ENCODE peak calls at places on chromosome 19, in eight cellular contexts. One of them, this sample, is unnamed.

GRCh38 chr19:19751846-19752245 is 18.9 kb upstream of the ZNF14 start:
- DNase-seq in iPS-NIHi11: peak
- DNase-seq in GDM1: no peak
- DNase-seq in T-helper 2 cell: no peak
- DNase-seq in NCI-H510A treated with DMSO at 0.1 percent for 48 hours: no peak
- DNase-seq in AG10803: no peak
- DNase-seq in endodermal cell: no peak
- DNase-seq in germinal center: no peak
- DNase-seq in this sample: no peak

GRCh38 chr19:410243-410781 is 1.4 kb upstream of the C2CD4C start:
- DNase-seq in iPS-NIHi11: no peak
- DNase-seq in germinal center: no peak
- DNase-seq in GDM1: no peak
- DNase-seq in T-helper 2 cell: no peak
- DNase-seq in AG10803: no peak
- DNase-seq in endodermal cell: no peak
- DNase-seq in NCI-H510A treated with DMSO at 0.1 percent for 48 hours: no peak
- DNase-seq in this sample: no peak

GRCh38 chr19:49786432-49786831 is 19.6 kb downstream of the AP2A1 start:
- DNase-seq in iPS-NIHi11: no peak
- DNase-seq in NCI-H510A treated with DMSO at 0.1 percent for 48 hours: no peak
- DNase-seq in GDM1: no peak
- DNase-seq in germinal center: no peak
- DNase-seq in AG10803: peak
- DNase-seq in T-helper 2 cell: no peak
- DNase-seq in endodermal cell: no peak
- DNase-seq in this sample: no peak

GRCh38 chr19:18915639-18916038 is 3.5 kb downstream of the COPE start:
- DNase-seq in NCI-H510A treated with DMSO at 0.1 percent for 48 hours: peak
- DNase-seq in GDM1: no peak
- DNase-seq in germinal center: peak
- DNase-seq in AG10803: peak
- DNase-seq in endodermal cell: peak
- DNase-seq in iPS-NIHi11: peak
- DNase-seq in T-helper 2 cell: no peak
- DNase-seq in this sample: peak

GRCh38 chr19:1365964-1366695 is 17.6 kb upstream of the NDUFS7 start:
- DNase-seq in iPS-NIHi11: no peak
- DNase-seq in germinal center: no peak
- DNase-seq in GDM1: no peak
- DNase-seq in NCI-H510A treated with DMSO at 0.1 percent for 48 hours: no peak
- DNase-seq in endodermal cell: no peak
- DNase-seq in AG10803: no peak
- DNase-seq in T-helper 2 cell: no peak
- DNase-seq in this sample: no peak

GRCh38 chr19:409006-409514 is at the start of gene C2CD4C:
- DNase-seq in AG10803: no peak
- DNase-seq in endodermal cell: peak
- DNase-seq in GDM1: no peak
- DNase-seq in T-helper 2 cell: no peak
- DNase-seq in germinal center: no peak
- DNase-seq in iPS-NIHi11: peak
- DNase-seq in NCI-H510A treated with DMSO at 0.1 percent for 48 hours: no peak
- DNase-seq in this sample: peak

GRCh38 chr19:23403581-23404324 is 8.5 kb upstream of the ZNF91 start:
- DNase-seq in endodermal cell: peak
- DNase-seq in germinal center: no peak
- DNase-seq in iPS-NIHi11: peak
- DNase-seq in NCI-H510A treated with DMSO at 0.1 percent for 48 hours: no peak
- DNase-seq in AG10803: no peak
- DNase-seq in GDM1: no peak
- DNase-seq in T-helper 2 cell: no peak
- DNase-seq in this sample: peak

GRCh38 chr19:21256722-21257121 is 72.5 kb downstream of the ZNF708 start:
- DNase-seq in iPS-NIHi11: peak
- DNase-seq in NCI-H510A treated with DMSO at 0.1 percent for 48 hours: no peak
- DNase-seq in germinal center: no peak
- DNase-seq in T-helper 2 cell: no peak
- DNase-seq in GDM1: no peak
- DNase-seq in AG10803: peak
- DNase-seq in endodermal cell: peak
- DNase-seq in this sample: peak

GRCh38 chr19:51159656-51160055 is 17.6 kb downstream of the SIGLEC7 start:
- DNase-seq in germinal center: no peak
- DNase-seq in iPS-NIHi11: no peak
- DNase-seq in GDM1: no peak
- DNase-seq in endodermal cell: no peak
- DNase-seq in NCI-H510A treated with DMSO at 0.1 percent for 48 hours: no peak
- DNase-seq in AG10803: no peak
- DNase-seq in T-helper 2 cell: no peak
- DNase-seq in this sample: no peak

GRCh38 chr19:821228-821975 is at the start of gene PLPPR3:
- DNase-seq in endodermal cell: peak
- DNase-seq in AG10803: no peak
- DNase-seq in germinal center: no peak
- DNase-seq in GDM1: no peak
- DNase-seq in iPS-NIHi11: peak
- DNase-seq in NCI-H510A treated with DMSO at 0.1 percent for 48 hours: no peak
- DNase-seq in T-helper 2 cell: no peak
- DNase-seq in this sample: peak

GRCh38 chr19:16594131-16594586 is 21.9 kb upstream of the SLC35E1 start:
- DNase-seq in NCI-H510A treated with DMSO at 0.1 percent for 48 hours: no peak
- DNase-seq in endodermal cell: no peak
- DNase-seq in T-helper 2 cell: peak
- DNase-seq in GDM1: peak
- DNase-seq in germinal center: peak
- DNase-seq in iPS-NIHi11: no peak
- DNase-seq in AG10803: no peak
- DNase-seq in this sample: no peak

GRCh38 chr19:17504030-17504429 is 7.4 kb upstream of the PGLS start:
- DNase-seq in endodermal cell: no peak
- DNase-seq in GDM1: no peak
- DNase-seq in T-helper 2 cell: no peak
- DNase-seq in AG10803: no peak
- DNase-seq in germinal center: no peak
- DNase-seq in NCI-H510A treated with DMSO at 0.1 percent for 48 hours: no peak
- DNase-seq in iPS-NIHi11: no peak
- DNase-seq in this sample: no peak

GRCh38 chr19:30602661-30603322 is 230.6 kb downstream of the ZNF536 start:
- DNase-seq in germinal center: no peak
- DNase-seq in NCI-H510A treated with DMSO at 0.1 percent for 48 hours: no peak
- DNase-seq in iPS-NIHi11: no peak
- DNase-seq in endodermal cell: no peak
- DNase-seq in AG10803: no peak
- DNase-seq in GDM1: no peak
- DNase-seq in T-helper 2 cell: no peak
- DNase-seq in this sample: no peak

GRCh38 chr19:49080392-49080791 is 4.9 kb upstream of the SNRNP70 start:
- DNase-seq in T-helper 2 cell: no peak
- DNase-seq in NCI-H510A treated with DMSO at 0.1 percent for 48 hours: no peak
- DNase-seq in germinal center: no peak
- DNase-seq in GDM1: no peak
- DNase-seq in AG10803: no peak
- DNase-seq in endodermal cell: no peak
- DNase-seq in iPS-NIHi11: no peak
- DNase-seq in this sample: no peak

GRCh38 chr19:31418055-31418454 is 68.8 kb upstream of the TSHZ3 start:
- DNase-seq in NCI-H510A treated with DMSO at 0.1 percent for 48 hours: no peak
- DNase-seq in GDM1: no peak
- DNase-seq in iPS-NIHi11: no peak
- DNase-seq in T-helper 2 cell: no peak
- DNase-seq in germinal center: no peak
- DNase-seq in AG10803: no peak
- DNase-seq in endodermal cell: peak
- DNase-seq in this sample: peak

GRCh38 chr19:33248954-33249613 is 23.4 kb upstream of the SLC7A10 start:
- DNase-seq in NCI-H510A treated with DMSO at 0.1 percent for 48 hours: no peak
- DNase-seq in AG10803: no peak
- DNase-seq in iPS-NIHi11: no peak
- DNase-seq in T-helper 2 cell: no peak
- DNase-seq in germinal center: no peak
- DNase-seq in GDM1: no peak
- DNase-seq in endodermal cell: no peak
- DNase-seq in this sample: no peak

GRCh38 chr19:37468961-37469777 is at the start of gene ZNF570:
- DNase-seq in germinal center: peak
- DNase-seq in iPS-NIHi11: peak
- DNase-seq in T-helper 2 cell: peak
- DNase-seq in GDM1: peak
- DNase-seq in endodermal cell: peak
- DNase-seq in AG10803: peak
- DNase-seq in NCI-H510A treated with DMSO at 0.1 percent for 48 hours: peak
- DNase-seq in this sample: peak

GRCh38 chr19:8663920-8664670 is 33.7 kb downstream of the NFILZ start:
- DNase-seq in GDM1: no peak
- DNase-seq in germinal center: peak
- DNase-seq in T-helper 2 cell: peak
- DNase-seq in AG10803: no peak
- DNase-seq in iPS-NIHi11: peak
- DNase-seq in NCI-H510A treated with DMSO at 0.1 percent for 48 hours: no peak
- DNase-seq in endodermal cell: no peak
- DNase-seq in this sample: peak

GRCh38 chr19:17455711-17456123 is 5.0 kb downstream of the NXNL1 start:
- DNase-seq in GDM1: no peak
- DNase-seq in NCI-H510A treated with DMSO at 0.1 percent for 48 hours: no peak
- DNase-seq in endodermal cell: peak
- DNase-seq in T-helper 2 cell: no peak
- DNase-seq in AG10803: no peak
- DNase-seq in germinal center: no peak
- DNase-seq in iPS-NIHi11: peak
- DNase-seq in this sample: peak

GRCh38 chr19:45677351-45678230 is 9.6 kb downstream of the GIPR start:
- DNase-seq in iPS-NIHi11: peak
- DNase-seq in NCI-H510A treated with DMSO at 0.1 percent for 48 hours: no peak
- DNase-seq in GDM1: peak
- DNase-seq in T-helper 2 cell: peak
- DNase-seq in AG10803: peak
- DNase-seq in germinal center: peak
- DNase-seq in endodermal cell: peak
- DNase-seq in this sample: peak

GRCh38 chr19:17180997-17181702 is 34.0 kb upstream of the USE1 start:
- DNase-seq in iPS-NIHi11: peak
- DNase-seq in germinal center: no peak
- DNase-seq in NCI-H510A treated with DMSO at 0.1 percent for 48 hours: peak
- DNase-seq in AG10803: no peak
- DNase-seq in T-helper 2 cell: no peak
- DNase-seq in GDM1: no peak
- DNase-seq in endodermal cell: peak
- DNase-seq in this sample: peak

GRCh38 chr19:14139944-14140343 is 3.6 kb upstream of the ASF1B start:
- DNase-seq in GDM1: no peak
- DNase-seq in iPS-NIHi11: no peak
- DNase-seq in AG10803: no peak
- DNase-seq in NCI-H510A treated with DMSO at 0.1 percent for 48 hours: no peak
- DNase-seq in endodermal cell: no peak
- DNase-seq in germinal center: no peak
- DNase-seq in T-helper 2 cell: no peak
- DNase-seq in this sample: no peak

GRCh38 chr19:5141278-5141925 is 172.5 kb downstream of the KDM4B start:
- DNase-seq in GDM1: no peak
- DNase-seq in endodermal cell: no peak
- DNase-seq in NCI-H510A treated with DMSO at 0.1 percent for 48 hours: no peak
- DNase-seq in germinal center: no peak
- DNase-seq in AG10803: no peak
- DNase-seq in iPS-NIHi11: no peak
- DNase-seq in T-helper 2 cell: no peak
- DNase-seq in this sample: no peak

GRCh38 chr19:46963093-46963734 is 56.4 kb upstream of the NPAS1 start:
- DNase-seq in iPS-NIHi11: no peak
- DNase-seq in endodermal cell: no peak
- DNase-seq in germinal center: no peak
- DNase-seq in NCI-H510A treated with DMSO at 0.1 percent for 48 hours: no peak
- DNase-seq in T-helper 2 cell: no peak
- DNase-seq in GDM1: no peak
- DNase-seq in AG10803: peak
- DNase-seq in this sample: no peak

GRCh38 chr19:10233946-10234345 is 2.8 kb upstream of the S1PR2 start:
- DNase-seq in germinal center: peak
- DNase-seq in endodermal cell: no peak
- DNase-seq in NCI-H510A treated with DMSO at 0.1 percent for 48 hours: no peak
- DNase-seq in AG10803: no peak
- DNase-seq in GDM1: no peak
- DNase-seq in iPS-NIHi11: no peak
- DNase-seq in T-helper 2 cell: no peak
- DNase-seq in this sample: no peak

GRCh38 chr19:45451181-45451849 is 16.5 kb upstream of the FOSB start:
- DNase-seq in NCI-H510A treated with DMSO at 0.1 percent for 48 hours: no peak
- DNase-seq in endodermal cell: peak
- DNase-seq in GDM1: no peak
- DNase-seq in germinal center: peak
- DNase-seq in AG10803: peak
- DNase-seq in T-helper 2 cell: peak
- DNase-seq in iPS-NIHi11: no peak
- DNase-seq in this sample: peak

GRCh38 chr19:2461751-2462634 is 5.2 kb upstream of the LMNB2 start:
- DNase-seq in GDM1: no peak
- DNase-seq in endodermal cell: peak
- DNase-seq in T-helper 2 cell: peak
- DNase-seq in AG10803: peak
- DNase-seq in germinal center: peak
- DNase-seq in NCI-H510A treated with DMSO at 0.1 percent for 48 hours: no peak
- DNase-seq in iPS-NIHi11: peak
- DNase-seq in this sample: peak

GRCh38 chr19:43984687-43985000 is 656 bp downstream of the ZNF155 start:
- DNase-seq in germinal center: no peak
- DNase-seq in iPS-NIHi11: peak
- DNase-seq in endodermal cell: peak
- DNase-seq in AG10803: no peak
- DNase-seq in NCI-H510A treated with DMSO at 0.1 percent for 48 hours: no peak
- DNase-seq in GDM1: no peak
- DNase-seq in T-helper 2 cell: no peak
- DNase-seq in this sample: no peak

GRCh38 chr19:42401365-42402303 is 11.5 kb upstream of the CNFN start:
- DNase-seq in AG10803: peak
- DNase-seq in endodermal cell: peak
- DNase-seq in GDM1: no peak
- DNase-seq in T-helper 2 cell: peak
- DNase-seq in germinal center: peak
- DNase-seq in NCI-H510A treated with DMSO at 0.1 percent for 48 hours: peak
- DNase-seq in iPS-NIHi11: peak
- DNase-seq in this sample: peak

GRCh38 chr19:29277107-29277506 is 64.2 kb upstream of the UQCRFS1 start:
- DNase-seq in NCI-H510A treated with DMSO at 0.1 percent for 48 hours: no peak
- DNase-seq in T-helper 2 cell: peak
- DNase-seq in GDM1: peak
- DNase-seq in germinal center: peak
- DNase-seq in iPS-NIHi11: peak
- DNase-seq in AG10803: peak
- DNase-seq in endodermal cell: peak
- DNase-seq in this sample: peak